ENCODE peak calls at places on chromosome 1, in seven cellular contexts. Q is SK-N-SH, O is HCT116, P is K562, B is endothelial cell of umbilical vein, N is H1, F is GM12878. M is an unnamed sample.

GRCh38 chr1:31575373-31576140 is 758 bp upstream of the TINAGL1 start:
- DNase-seq in Q (no peak), O (peak), P (peak), B (no peak), N (peak), F (no peak), M (peak)

GRCh38 chr1:145777357-145778145 is 46.3 kb downstream of the RNF115 start:
- DNase-seq in Q (no peak), O (no peak), P (no peak), B (no peak), N (no peak), F (no peak), M (no peak)

GRCh38 chr1:18415448-18415960 is 65.2 kb upstream of the KLHDC7A start:
- DNase-seq in Q (no peak), O (no peak), P (no peak), B (no peak), N (no peak), F (no peak), M (no peak)

GRCh38 chr1:80441664-80442063 is 1359.1 kb upstream of the ADGRL2 start:
- DNase-seq in Q (no peak), O (no peak), P (no peak), B (no peak), N (no peak), F (no peak), M (peak)

GRCh38 chr1:173134029-173134428 is 73.1 kb downstream of the TNFSF4 start:
- DNase-seq in Q (no peak), O (no peak), P (no peak), B (no peak), N (no peak), F (no peak), M (no peak)

GRCh38 chr1:210910020-210910575 is 223.8 kb downstream of the KCNH1 start:
- DNase-seq in Q (no peak), O (no peak), P (no peak), B (no peak), N (no peak), F (no peak), M (no peak)

GRCh38 chr1:184223216-184223615 is 163.6 kb upstream of the C1orf21 start:
- DNase-seq in Q (no peak), O (no peak), P (no peak), B (no peak), N (peak), F (no peak), M (peak)

GRCh38 chr1:50568782-50569181 is 145.5 kb upstream of the DMRTA2 start:
- DNase-seq in Q (no peak), O (no peak), P (no peak), B (no peak), N (no peak), F (no peak), M (no peak)

GRCh38 chr1:159973350-159973940 is 19.4 kb upstream of the SLAMF9 start:
- DNase-seq in Q (no peak), O (no peak), P (no peak), B (no peak), N (no peak), F (no peak), M (no peak)

GRCh38 chr1:218785928-218786327 is 387.8 kb upstream of the LYPLAL1 start:
- DNase-seq in Q (no peak), O (no peak), P (no peak), B (peak), N (no peak), F (no peak), M (no peak)

DNA sequence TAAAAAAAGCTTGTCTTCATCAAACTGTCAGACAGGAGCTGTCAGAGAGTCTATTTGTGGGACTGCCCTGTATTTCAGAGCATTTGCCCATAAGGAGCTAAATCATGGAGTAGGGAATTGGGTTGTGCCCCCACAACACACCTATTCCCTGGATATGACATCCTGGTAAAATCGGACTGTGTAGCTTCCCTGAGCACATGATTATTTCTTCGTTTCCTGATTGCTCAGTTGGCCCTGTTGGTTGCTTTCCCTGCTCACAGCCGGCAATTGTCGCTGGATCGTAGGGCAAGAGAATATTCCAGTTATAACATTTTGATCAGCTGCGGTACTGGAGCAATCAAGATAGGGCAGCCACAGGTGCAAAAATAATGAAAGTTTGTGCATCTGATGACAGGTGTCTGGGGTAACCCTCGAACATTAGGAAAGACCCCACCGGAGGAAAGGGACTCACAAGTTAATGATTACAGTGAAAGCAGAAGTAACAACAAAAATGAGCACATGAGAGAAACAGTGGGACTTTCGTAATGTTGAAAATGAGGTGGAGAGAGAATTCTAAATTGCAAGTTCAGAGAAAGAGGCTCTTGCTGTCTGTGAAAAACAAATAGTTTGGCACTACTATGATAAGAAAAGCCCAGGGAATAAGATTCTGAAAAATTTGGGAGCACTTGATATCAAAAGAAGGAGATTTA is 548 bp upstream of the MAB21L3 start:
- DNase-seq in Q (no peak), O (no peak), P (no peak), B (no peak), N (no peak), F (peak), M (no peak)
- H3K4me2 ChIP-seq in Q (no peak), O (peak), P (no peak), B (no peak), N (no peak), F (peak), M (no peak)

GRCh38 chr1:43839056-43839455 is 94.5 kb upstream of the ARTN start:
- DNase-seq in Q (peak), O (no peak), P (no peak), B (no peak), N (no peak), F (no peak), M (no peak)

GRCh38 chr1:43833013-43833412 is 100.6 kb upstream of the ARTN start:
- DNase-seq in Q (no peak), O (no peak), P (no peak), B (no peak), N (no peak), F (no peak), M (no peak)

GRCh38 chr1:43835141-43836021 is 98.2 kb upstream of the ARTN start:
- DNase-seq in Q (peak), O (peak), P (peak), B (peak), N (no peak), F (no peak), M (peak)

GRCh38 chr1:43834280-43835140 is 99.1 kb upstream of the ARTN start:
- DNase-seq in Q (no peak), O (no peak), P (peak), B (peak), N (no peak), F (no peak), M (no peak)

GRCh38 chr1:43836267-43836951 is 97.2 kb upstream of the ARTN start:
- DNase-seq in Q (peak), O (no peak), P (peak), B (no peak), N (no peak), F (peak), M (no peak)
- TF ChIP-seq POLR2AphosphoS5 in Q (peak), O (peak), P (no peak), B (no peak), N (no peak), F (peak), M (no peak)

DNA sequence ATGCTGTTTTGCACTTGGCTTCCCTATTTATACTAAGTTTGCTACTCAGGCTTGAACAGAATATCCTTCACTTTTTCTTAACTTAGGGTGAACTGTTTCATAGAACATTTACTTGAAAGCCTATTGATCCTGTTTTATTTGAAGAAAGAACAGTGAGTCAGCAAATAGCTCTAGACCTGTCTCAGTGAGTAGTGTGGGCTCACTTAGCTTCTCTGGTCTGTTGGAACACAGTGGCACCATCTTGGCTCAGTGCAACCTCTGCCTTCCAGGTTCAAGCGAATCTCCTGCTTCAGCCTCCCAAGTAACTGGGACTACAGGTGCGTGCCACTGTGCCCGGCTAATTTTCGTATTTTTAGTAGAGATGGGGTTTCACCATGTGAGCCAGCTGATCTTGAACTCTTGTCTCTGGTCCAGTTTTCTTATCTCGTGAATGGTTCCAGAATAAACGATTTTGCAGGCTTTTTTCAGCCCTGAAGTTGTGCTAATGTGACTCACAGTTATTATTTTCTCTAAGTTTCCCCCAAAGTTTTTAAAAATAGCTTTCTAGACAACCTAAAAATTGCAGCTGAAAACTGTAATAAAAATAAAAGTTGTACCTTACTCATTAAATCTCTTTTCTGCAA is 76.8 kb downstream of the KIF1B start:
- DNase-seq in Q (no peak), O (no peak), P (no peak), B (no peak), N (no peak), F (no peak), M (no peak)
- H3K27ac ChIP-seq in Q (no peak), O (no peak), P (no peak), B (no peak), N (no peak), F (no peak), M (peak)

GRCh38 chr1:53295746-53296722 is 31.8 kb downstream of the LRP8 start:
- DNase-seq in Q (peak), O (no peak), P (no peak), B (no peak), N (no peak), F (peak), M (no peak)

GRCh38 chr1:53293123-53293522 is 34.7 kb downstream of the LRP8 start:
- DNase-seq in Q (no peak), O (no peak), P (no peak), B (peak), N (no peak), F (no peak), M (no peak)

GRCh38 chr1:53295295-53295694 is 32.6 kb downstream of the LRP8 start:
- DNase-seq in Q (no peak), O (no peak), P (no peak), B (no peak), N (no peak), F (no peak), M (no peak)

GRCh38 chr1:53292690-53293089 is 35.2 kb downstream of the LRP8 start:
- DNase-seq in Q (no peak), O (no peak), P (no peak), B (no peak), N (no peak), F (peak), M (no peak)

GRCh38 chr1:53294557-53294956 is 33.3 kb downstream of the LRP8 start:
- DNase-seq in Q (no peak), O (no peak), P (no peak), B (no peak), N (no peak), F (no peak), M (no peak)
- H3K4me2 ChIP-seq in Q (no peak), O (no peak), P (no peak), B (no peak), N (no peak), F (no peak), M (no peak)